ENCODE peak calls at places on chromosomes 7 and 10, in ten cellular contexts. T is HepG2; U is Panc1; I is transverse colon; W is spleen; E is lung; P is CD4-positive, alpha-beta T cell; K is WERI-Rb-1; J is gastrocnemius medialis; Q is OCI-LY7. F is an unnamed sample. For H3K9me3, the result is how much of the 10 kb centered on the place peaks cover.

GRCh38 chr7:142788303-142789286 is 17.8 kb downstream of the PRSS2 start:
- DNase-seq in T (no peak), U (no peak), I (no peak), W (no peak), E (no peak), P (peak), K (peak), J (no peak), Q (no peak), F (no peak)

GRCh38 chr7:120876922-120877321 is 19.0 kb upstream of the TSPAN12 start:
- DNase-seq in T (no peak), U (no peak), I (no peak), W (no peak), E (no peak), P (no peak), K (no peak), J (no peak), Q (no peak), F (no peak)

GRCh38 chr7:24881622-24882021 is 98.4 kb downstream of the OSBPL3 start:
- DNase-seq in T (peak), U (no peak), I (no peak), W (no peak), E (no peak), P (no peak), K (no peak), J (no peak), Q (no peak), F (no peak)

GRCh38 chr10:86200269-86200668 is 166.3 kb downstream of the GRID1 start:
- DNase-seq in T (no peak), U (no peak), I (no peak), W (peak), E (no peak), P (no peak), K (no peak), J (no peak), Q (no peak), F (no peak)

GRCh38 chr10:101941871-101942270 is 98.3 kb upstream of the KCNIP2 start:
- DNase-seq in T (no peak), U (no peak), I (no peak), W (no peak), E (no peak), P (no peak), K (no peak), J (no peak), Q (no peak), F (no peak)

GRCh38 chr7:137020351-137020750 is 151.9 kb downstream of the CHRM2 start:
- DNase-seq in T (no peak), U (no peak), I (no peak), W (no peak), E (no peak), P (no peak), K (no peak), J (no peak), Q (no peak), F (no peak)

GRCh38 chr10:131678171-131678570 is 222.6 kb upstream of the PPP2R2D start:
- DNase-seq in T (no peak), U (no peak), I (no peak), W (peak), E (no peak), P (no peak), K (no peak), J (no peak), Q (no peak), F (no peak)

GRCh38 chr10:93874309-93875031 is 19.3 kb upstream of the SLC35G1 start:
- DNase-seq in T (no peak), U (no peak), I (no peak), W (no peak), E (no peak), P (no peak), K (no peak), J (no peak), Q (no peak), F (no peak)

GRCh38 chr10:78520737-78521430 is 487.2 kb downstream of the RPS24 start:
- DNase-seq in T (peak), U (peak), I (no peak), W (no peak), E (no peak), P (no peak), K (peak), J (no peak), Q (peak), F (no peak)

GRCh38 chr7:32217841-32218467 is 147.7 kb upstream of the PDE1C start:
- DNase-seq in T (no peak), U (no peak), I (no peak), W (no peak), E (no peak), P (no peak), K (no peak), J (no peak), Q (no peak), F (no peak)

GRCh38 chr7:25857376-25858067 is 294.5 kb upstream of the NFE2L3 start:
- DNase-seq in T (no peak), U (no peak), I (peak), W (no peak), E (no peak), P (no peak), K (peak), J (peak), Q (no peak), F (no peak)

GRCh38 chr10:5873515-5873995 is 16.1 kb downstream of the ANKRD16 start:
- DNase-seq in T (peak), U (peak), I (peak), W (no peak), E (peak), P (peak), K (peak), J (peak), Q (peak), F (peak)

GRCh38 chr10:123821136-123821535 is 70.5 kb downstream of the CPXM2 start:
- DNase-seq in T (no peak), U (no peak), I (no peak), W (no peak), E (no peak), P (no peak), K (no peak), J (no peak), Q (no peak), F (no peak)

GRCh38 chr10:57692255-57692980 is 575.3 kb downstream of the IPMK start:
- DNase-seq in T (no peak), U (no peak), I (no peak), W (no peak), E (no peak), P (no peak), K (no peak), J (no peak), Q (no peak), F (no peak)

GRCh38 chr10:53664620-53665019 is 892.0 kb upstream of the MBL2 start:
- DNase-seq in T (no peak), U (no peak), I (peak), W (no peak), E (peak), P (no peak), K (no peak), J (no peak), Q (no peak), F (no peak)

GRCh38 chr10:69731184-69731583 is 70.5 kb upstream of the COL13A1 start:
- DNase-seq in T (no peak), U (no peak), I (no peak), W (no peak), E (no peak), P (no peak), K (peak), J (no peak), Q (no peak), F (no peak)

GRCh38 chr10:3666525-3667302 is 118.3 kb downstream of the KLF6 start:
- DNase-seq in T (no peak), U (no peak), I (no peak), W (peak), E (peak), P (peak), K (no peak), J (peak), Q (no peak), F (peak)

GRCh38 chr7:115004121-115004520 is 82.2 kb downstream of the MDFIC start:
- DNase-seq in T (no peak), U (no peak), I (no peak), W (no peak), E (no peak), P (no peak), K (no peak), J (no peak), Q (no peak), F (no peak)

GRCh38 chr10:62653254-62653653 is 151.3 kb upstream of the ADO start:
- DNase-seq in T (no peak), U (no peak), I (peak), W (no peak), E (no peak), P (no peak), K (no peak), J (no peak), Q (peak), F (no peak)

GRCh38 chr7:7996568-7996967 is 28.0 kb downstream of the GLCCI1 start:
- DNase-seq in T (peak), U (no peak), I (no peak), W (no peak), E (no peak), P (no peak), K (no peak), J (no peak), Q (no peak), F (no peak)

GRCh38 chr10:31582365-31583052 is 263.5 kb downstream of the ZEB1 start:
- DNase-seq in T (no peak), U (no peak), I (no peak), W (peak), E (no peak), P (no peak), K (no peak), J (no peak), Q (no peak), F (no peak)

GRCh38 chr7:24381919-24382505 is 98.0 kb downstream of the NPY start:
- DNase-seq in T (peak), U (peak), I (no peak), W (no peak), E (no peak), P (no peak), K (no peak), J (no peak), Q (peak), F (no peak)

GRCh38 chr10:32446701-32447406 is 914 bp downstream of the CCDC7 start:
- DNase-seq in T (no peak), U (no peak), I (no peak), W (no peak), E (no peak), P (no peak), K (no peak), J (no peak), Q (peak), F (no peak)

GRCh38 chr7:24199978-24200377 is 84.0 kb upstream of the NPY start:
- DNase-seq in T (no peak), U (no peak), I (no peak), W (no peak), E (no peak), P (no peak), K (no peak), J (no peak), Q (no peak), F (no peak)

GRCh38 chr7:39650676-39651075 is 27.3 kb downstream of the RALA start:
- DNase-seq in T (no peak), U (no peak), I (no peak), W (no peak), E (no peak), P (no peak), K (no peak), J (peak), Q (no peak), F (no peak)

GRCh38 chr10:96287392-96288105 is 16.2 kb upstream of the BLNK start:
- DNase-seq in T (peak), U (no peak), I (no peak), W (no peak), E (no peak), P (no peak), K (no peak), J (no peak), Q (peak), F (no peak)

GRCh38 chr7:134474902-134475301 is 16.0 kb upstream of the AKR1B1 start:
- DNase-seq in T (no peak), U (no peak), I (no peak), W (no peak), E (no peak), P (no peak), K (no peak), J (no peak), Q (no peak), F (no peak)

GRCh38 chr7:148121426-148121825 is 469.1 kb upstream of the C7orf33 start:
- DNase-seq in T (no peak), U (no peak), I (no peak), W (no peak), E (no peak), P (no peak), K (no peak), J (no peak), Q (no peak), F (no peak)

GRCh38 chr7:77800158-77800557 is 1.6 kb downstream of the PHTF2 start:
- DNase-seq in T (no peak), U (no peak), I (no peak), W (no peak), E (no peak), P (no peak), K (no peak), J (no peak), Q (peak), F (no peak)

GRCh38 chr10:5293691-5294550 is 70.8 kb upstream of the UCN3 start:
- DNase-seq in T (peak), U (no peak), I (peak), W (peak), E (peak), P (peak), K (peak), J (peak), Q (peak), F (peak)

DNA sequence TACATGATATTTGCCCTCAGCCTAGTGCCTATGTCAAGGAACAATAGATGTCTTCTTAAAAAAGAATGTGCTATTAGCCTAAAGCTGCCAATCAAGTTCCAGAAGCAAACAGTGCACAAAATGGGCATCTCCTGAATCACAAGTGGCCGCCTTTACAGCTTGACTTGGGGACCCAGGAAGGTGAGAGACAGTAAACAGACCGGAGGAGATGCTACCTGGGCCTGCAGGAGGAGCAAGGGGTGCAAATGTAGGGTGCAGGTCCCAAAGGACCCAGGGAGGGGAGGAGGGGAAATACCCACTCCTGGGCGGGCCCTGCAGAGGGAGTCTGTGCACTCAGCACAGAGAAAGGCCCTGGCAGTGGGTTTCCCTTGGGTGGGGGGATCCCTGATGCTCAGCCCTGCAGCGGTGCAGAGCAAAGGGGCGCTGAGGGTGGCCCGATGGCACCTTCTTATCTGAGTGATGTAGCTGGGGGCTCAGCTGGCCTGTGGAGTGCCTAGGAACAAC is 147.7 kb downstream of the WDR11 start:
- DNase-seq in T (no peak), U (no peak), I (no peak), W (no peak), E (no peak), P (no peak), K (no peak), J (no peak), Q (no peak), F (no peak)
- H3K9me3 ChIP-seq in T (under half), U (under half), I (under half), W (under half), E (under half), P (under half), K (under half), J (under half), Q (under half), F (under half)

GRCh38 chr7:157544226-157544625 is 207.4 kb downstream of the DNAJB6 start:
- DNase-seq in T (no peak), U (no peak), I (no peak), W (peak), E (no peak), P (no peak), K (no peak), J (no peak), Q (no peak), F (no peak)

GRCh38 chr7:157545681-157546060 is 208.9 kb downstream of the DNAJB6 start:
- DNase-seq in T (no peak), U (no peak), I (no peak), W (peak), E (no peak), P (no peak), K (no peak), J (no peak), Q (no peak), F (no peak)

GRCh38 chr7:157543791-157544190 is 207.0 kb downstream of the DNAJB6 start:
- DNase-seq in T (no peak), U (no peak), I (no peak), W (peak), E (no peak), P (no peak), K (no peak), J (no peak), Q (no peak), F (no peak)

GRCh38 chr7:157543276-157543675 is 206.5 kb downstream of the DNAJB6 start:
- DNase-seq in T (no peak), U (no peak), I (no peak), W (peak), E (no peak), P (no peak), K (no peak), J (no peak), Q (no peak), F (no peak)

DNA sequence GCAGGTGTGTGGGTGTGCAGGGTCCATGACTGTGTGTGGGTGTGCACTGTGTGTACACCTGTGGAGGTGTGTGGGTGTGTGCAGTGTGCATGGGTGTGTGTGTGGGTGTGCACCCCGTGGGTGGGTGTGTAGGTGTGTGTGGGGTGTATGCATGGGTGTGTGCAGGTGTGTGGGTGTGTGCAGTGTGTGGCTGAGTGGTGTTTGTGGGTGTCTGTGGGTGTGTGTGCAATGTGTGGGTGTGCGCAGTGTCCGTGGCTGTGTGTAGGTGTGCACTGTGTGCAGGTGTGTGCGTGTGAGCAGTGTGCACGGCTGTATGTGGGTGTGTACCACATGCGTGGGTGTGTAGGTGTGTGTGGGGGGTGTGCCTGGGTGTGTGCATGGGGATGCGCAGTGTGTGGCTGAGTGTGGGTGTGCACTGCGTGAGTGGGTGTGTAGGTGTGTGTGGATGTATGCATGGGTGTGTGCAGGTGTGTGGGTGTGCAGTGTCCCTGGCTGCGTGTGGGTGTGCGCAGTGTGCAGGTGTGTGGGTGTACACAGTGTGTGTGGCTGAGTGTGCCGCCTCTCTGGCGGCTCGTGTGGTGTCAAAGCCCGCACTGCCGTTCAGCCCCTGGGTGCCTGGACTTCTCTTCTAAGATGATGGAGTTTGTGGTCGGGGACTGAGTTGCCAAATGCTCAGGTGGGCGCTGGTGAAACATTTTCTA is 208.3 kb downstream of the DNAJB6 start:
- DNase-seq in T (no peak), U (no peak), I (no peak), W (peak), E (no peak), P (no peak), K (no peak), J (no peak), Q (no peak), F (no peak)
- H3K9me3 ChIP-seq in T (under half), U (under half), I (under half), W (under half), E (under half), P (under half), K (under half), J (under half), Q (under half), F (under half)

GRCh38 chr10:16853201-16853600 is 36.0 kb upstream of the RSU1 start:
- DNase-seq in T (peak), U (no peak), I (no peak), W (no peak), E (no peak), P (no peak), K (no peak), J (no peak), Q (no peak), F (no peak)

GRCh38 chr10:16853809-16854208 is 36.6 kb upstream of the RSU1 start:
- DNase-seq in T (no peak), U (no peak), I (no peak), W (no peak), E (no peak), P (no peak), K (no peak), J (no peak), Q (no peak), F (no peak)

GRCh38 chr10:16847644-16848043 is 30.4 kb upstream of the RSU1 start:
- DNase-seq in T (no peak), U (no peak), I (no peak), W (no peak), E (no peak), P (no peak), K (no peak), J (no peak), Q (no peak), F (no peak)

GRCh38 chr10:16845248-16845647 is 28.0 kb upstream of the RSU1 start:
- DNase-seq in T (no peak), U (no peak), I (no peak), W (no peak), E (no peak), P (no peak), K (no peak), J (no peak), Q (no peak), F (no peak)

GRCh38 chr10:16848562-16849154 is 31.4 kb upstream of the RSU1 start:
- DNase-seq in T (no peak), U (no peak), I (no peak), W (no peak), E (no peak), P (no peak), K (no peak), J (no peak), Q (no peak), F (no peak)
- H3K9me3 ChIP-seq in T (under half), U (under half), I (under half), W (under half), E (under half), P (under half), K (under half), J (under half), Q (under half), F (under half)

GRCh38 chr7:154892459-154892858 is 110.5 kb downstream of the PAXIP1 start:
- DNase-seq in T (no peak), U (no peak), I (no peak), W (no peak), E (no peak), P (no peak), K (no peak), J (no peak), Q (no peak), F (no peak)

GRCh38 chr7:154886591-154886990 is 116.3 kb downstream of the PAXIP1 start:
- DNase-seq in T (no peak), U (no peak), I (no peak), W (no peak), E (no peak), P (no peak), K (no peak), J (no peak), Q (no peak), F (no peak)

GRCh38 chr7:154884348-154884920 is 118.5 kb downstream of the PAXIP1 start:
- DNase-seq in T (no peak), U (no peak), I (no peak), W (no peak), E (no peak), P (no peak), K (no peak), J (no peak), Q (no peak), F (no peak)

GRCh38 chr7:154882931-154883474 is 119.9 kb downstream of the PAXIP1 start:
- DNase-seq in T (no peak), U (no peak), I (no peak), W (no peak), E (no peak), P (no peak), K (no peak), J (no peak), Q (no peak), F (no peak)

GRCh38 chr7:154888690-154889089 is 114.2 kb downstream of the PAXIP1 start:
- DNase-seq in T (no peak), U (no peak), I (no peak), W (no peak), E (no peak), P (no peak), K (no peak), J (no peak), Q (no peak), F (no peak)
- H3K9me3 ChIP-seq in T (under half), U (under half), I (under half), W (under half), E (under half), P (under half), K (under half), J (under half), Q (under half), F (under half)

DNA sequence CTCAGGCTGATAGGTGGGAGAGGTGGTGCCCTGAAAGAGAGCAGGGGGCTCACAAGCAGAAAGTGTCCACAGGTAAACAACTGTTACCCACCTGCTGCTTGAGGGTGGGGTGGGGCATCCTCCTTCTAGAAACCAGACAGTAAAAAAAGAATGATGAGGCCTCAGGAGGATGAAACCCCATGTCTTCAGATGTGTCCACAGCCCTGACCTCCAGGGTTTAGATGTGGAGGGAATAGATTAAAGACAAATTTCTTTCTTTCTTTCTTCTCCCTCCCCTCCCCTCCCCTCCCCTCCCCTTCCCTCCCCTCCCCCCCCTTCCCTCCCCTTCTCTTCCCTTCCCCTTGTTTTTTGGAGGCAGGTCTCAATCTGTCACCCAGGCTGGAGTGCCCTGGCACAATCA is 333.5 kb upstream of the NUPR2 start:
- DNase-seq in T (no peak), U (no peak), I (no peak), W (no peak), E (no peak), P (no peak), K (no peak), J (no peak), Q (no peak), F (no peak)
- H3K9me3 ChIP-seq in T (half or more), U (under half), I (under half), W (half or more), E (under half), P (half or more), K (under half), J (under half), Q (under half), F (under half)

F was measured in T-helper 17 cell.